ENCODE peak calls at places on chromosomes 12 and 14, in nine cellular contexts. O is fibroblast of lung, S is hepatocyte, Y is PC-9, P is endothelial cell of umbilical vein, L is MM.1S, Q is A673, E is astrocyte, A is HepG2. V is an unnamed sample. For H3K9me3, the result is how much of the 10 kb centered on the place peaks cover.

GRCh38 chr12:52168019-52168717 is 23.6 kb downstream of the KRT80 start:
- DNase-seq in O (peak), S (peak), Y (no peak), P (peak), L (no peak), Q (no peak), E (no peak), A (peak), V (no peak)

GRCh38 chr12:56392331-56392730 is 29.7 kb upstream of the APOF start:
- DNase-seq in O (no peak), S (no peak), Y (no peak), P (no peak), L (no peak), Q (no peak), E (no peak), A (no peak), V (no peak)

GRCh38 chr12:6177593-6178358 is 22.4 kb upstream of the CD9 start:
- DNase-seq in O (no peak), S (no peak), Y (no peak), P (no peak), L (no peak), Q (no peak), E (no peak), A (no peak), V (no peak)

GRCh38 chr12:52656616-52657015 is 4.6 kb upstream of the KRT2 start:
- DNase-seq in O (no peak), S (no peak), Y (no peak), P (no peak), L (no peak), Q (no peak), E (no peak), A (no peak), V (no peak)

GRCh38 chr12:93990832-93991748 is 157.3 kb upstream of the PLXNC1 start:
- DNase-seq in O (peak), S (peak), Y (no peak), P (no peak), L (no peak), Q (peak), E (peak), A (peak), V (peak)

GRCh38 chr14:29648045-29648444 is 279.6 kb downstream of the PRKD1 start:
- DNase-seq in O (peak), S (no peak), Y (no peak), P (no peak), L (no peak), Q (peak), E (peak), A (no peak), V (no peak)

GRCh38 chr14:91155626-91156089 is 41.8 kb downstream of the DGLUCY start:
- DNase-seq in O (no peak), S (no peak), Y (no peak), P (no peak), L (no peak), Q (no peak), E (no peak), A (no peak), V (no peak)

GRCh38 chr12:46908236-46908935 is 82.6 kb upstream of the SLC38A4 start:
- DNase-seq in O (no peak), S (no peak), Y (peak), P (no peak), L (no peak), Q (peak), E (peak), A (no peak), V (no peak)

GRCh38 chr14:59293934-59294661 is 105.6 kb downstream of the DAAM1 start:
- DNase-seq in O (no peak), S (no peak), Y (no peak), P (peak), L (no peak), Q (no peak), E (peak), A (no peak), V (no peak)

GRCh38 chr12:89844539-89844938 is 135.9 kb upstream of the ATP2B1 start:
- DNase-seq in O (no peak), S (no peak), Y (no peak), P (no peak), L (no peak), Q (no peak), E (no peak), A (no peak), V (no peak)

GRCh38 chr12:131808744-131809371 is 19.3 kb upstream of the MMP17 start:
- DNase-seq in O (peak), S (no peak), Y (peak), P (no peak), L (no peak), Q (no peak), E (no peak), A (no peak), V (no peak)

GRCh38 chr12:105729931-105730330 is 399.4 kb downstream of the C12orf75 start:
- DNase-seq in O (no peak), S (no peak), Y (no peak), P (no peak), L (no peak), Q (no peak), E (peak), A (no peak), V (no peak)
- H3K9me3 ChIP-seq in O (under half), S (under half), Y (under half), P (under half), L (under half), Q (under half), E (under half), A (under half), V (under half)

DNA sequence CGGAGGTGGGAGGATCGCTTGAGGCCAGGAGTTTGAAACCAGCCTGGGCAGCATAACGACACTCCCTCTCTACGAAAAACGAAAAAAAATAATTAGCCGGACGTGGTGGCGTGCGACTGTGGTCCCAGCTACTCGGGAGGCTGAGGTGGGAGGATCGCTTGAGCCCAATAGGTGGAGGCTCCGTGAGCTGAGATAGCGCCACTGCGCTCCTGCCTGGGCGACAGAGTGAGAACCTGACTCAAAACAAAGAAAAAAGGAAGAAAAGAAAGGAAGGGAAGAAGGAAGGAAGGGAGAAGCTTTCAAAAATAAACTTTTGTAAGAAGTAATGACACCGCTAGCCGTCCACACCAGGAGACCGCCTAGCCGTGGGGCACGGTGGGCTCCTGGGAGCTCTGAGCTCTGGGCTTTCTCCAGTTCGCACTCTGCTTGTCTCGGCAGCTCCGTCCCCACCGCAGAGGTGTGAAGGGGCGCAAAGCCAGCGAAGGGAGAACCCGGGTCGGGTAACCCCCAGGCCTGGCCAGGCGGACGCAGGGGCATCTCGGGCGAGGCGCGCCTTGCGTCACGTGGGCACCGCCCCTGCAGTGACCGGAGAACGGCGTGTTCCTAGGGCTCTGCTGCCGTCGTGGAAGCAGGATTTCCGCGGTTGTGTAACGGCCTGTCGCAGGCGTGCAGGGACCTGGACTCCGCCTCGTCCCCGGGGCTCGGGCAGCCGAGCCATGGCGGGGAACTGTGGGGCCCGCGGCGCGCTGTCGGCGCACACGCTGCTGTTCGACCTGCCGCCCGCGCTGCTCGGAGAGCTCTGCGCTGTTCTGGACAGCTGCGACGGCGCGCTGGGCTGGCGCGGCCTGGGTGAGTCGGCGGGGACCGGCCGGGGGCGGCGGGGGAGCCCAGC is at the start of gene IRAK3:
- DNase-seq in O (peak), S (peak), Y (no peak), P (peak), L (no peak), Q (peak), E (peak), A (no peak), V (peak)
- TF ChIP-seq EZH2 in O (no peak), S (no peak), Y (no peak), P (no peak), L (no peak), Q (no peak), E (peak), A (no peak), V (peak)

GRCh38 chr14:78566017-78566858 is 396.1 kb downstream of the NRXN3 start:
- DNase-seq in O (peak), S (peak), Y (peak), P (peak), L (peak), Q (peak), E (peak), A (peak), V (peak)
- H3K4me3 ChIP-seq in O (no peak), S (no peak), Y (no peak), P (no peak), L (no peak), Q (no peak), E (peak), A (no peak), V (peak)

GRCh38 chr14:104126753-104127152 is 11.6 kb upstream of the KIF26A start:
- DNase-seq in O (no peak), S (no peak), Y (no peak), P (no peak), L (no peak), Q (no peak), E (no peak), A (no peak), V (no peak)

GRCh38 chr14:104128981-104129380 is 9.4 kb upstream of the KIF26A start:
- DNase-seq in O (no peak), S (no peak), Y (no peak), P (no peak), L (no peak), Q (no peak), E (no peak), A (no peak), V (no peak)

GRCh38 chr14:104123879-104124278 is 14.5 kb upstream of the KIF26A start:
- DNase-seq in O (no peak), S (no peak), Y (no peak), P (no peak), L (no peak), Q (no peak), E (no peak), A (no peak), V (no peak)

GRCh38 chr14:104121142-104121541 is 17.2 kb upstream of the KIF26A start:
- DNase-seq in O (no peak), S (no peak), Y (no peak), P (no peak), L (no peak), Q (no peak), E (no peak), A (no peak), V (no peak)

GRCh38 chr14:104125011-104125410 is 13.4 kb upstream of the KIF26A start:
- DNase-seq in O (no peak), S (no peak), Y (no peak), P (no peak), L (no peak), Q (no peak), E (no peak), A (no peak), V (no peak)
- H3K9me3 ChIP-seq in O (under half), S (under half), Y (under half), P (under half), L (under half), Q (under half), E (under half), A (under half), V (under half)

GRCh38 chr12:53752651-53753050 is 872 bp upstream of the CISTR start:
- DNase-seq in O (no peak), S (no peak), Y (no peak), P (no peak), L (no peak), Q (no peak), E (no peak), A (no peak), V (no peak)

GRCh38 chr12:53751336-53752191 is at the start of gene CISTR:
- DNase-seq in O (no peak), S (peak), Y (no peak), P (no peak), L (peak), Q (peak), E (no peak), A (no peak), V (peak)

GRCh38 chr12:53749986-53750811 is 1.6 kb downstream of the CISTR start:
- DNase-seq in O (no peak), S (no peak), Y (no peak), P (no peak), L (no peak), Q (no peak), E (no peak), A (no peak), V (no peak)

GRCh38 chr12:53752192-53752601 is 418 bp upstream of the CISTR start:
- DNase-seq in O (no peak), S (no peak), Y (no peak), P (no peak), L (no peak), Q (no peak), E (no peak), A (no peak), V (no peak)

GRCh38 chr12:53750812-53751335 is 905 bp downstream of the CISTR start:
- DNase-seq in O (no peak), S (peak), Y (no peak), P (no peak), L (no peak), Q (peak), E (peak), A (no peak), V (peak)
- TF ChIP-seq EZH2 in O (peak), S (no peak), Y (no peak), P (peak), L (no peak), Q (no peak), E (no peak), A (no peak), V (no peak)

V was measured in neural progenitor cell.